ENCODE peak calls at places on chromosome 22, in nine cellular contexts. C, X, Q, V, L, J, W, H and P are unnamed samples.
A peak's percentile ranks its signal among the peaks of the same experiment; 100 is the strongest.

GRCh38 chr22:20233351-20234313 is 34.5 kb downstream of the RTN4R start:
- DNase-seq in V (no peak), L (no peak), X (no peak), C (no peak), Q (no peak), J (no peak), W (no peak), H (no peak), P (no peak)

GRCh38 chr22:48500481-48501230 is 1327.0 kb downstream of the BRD1 start:
- DNase-seq in W (no peak), H (peak; percentile 58), L (no peak), J (peak; percentile 43), V (no peak), Q (peak; percentile 16), C (no peak), X (no peak), P (no peak)

GRCh38 chr22:45090364-45090960 is 73.3 kb upstream of the NUP50 start:
- DNase-seq in J (no peak), V (no peak), L (no peak), Q (no peak), C (no peak), H (no peak), W (no peak), X (peak; percentile 44), P (no peak)

GRCh38 chr22:18109410-18110193 is 1.0 kb upstream of the TUBA8 start:
- DNase-seq in V (no peak), L (no peak), H (no peak), J (no peak), W (no peak), C (no peak), Q (no peak), X (no peak), P (no peak)

GRCh38 chr22:43228330-43228729 is 41.4 kb upstream of the TTLL12 start:
- DNase-seq in H (peak; percentile 14), C (peak; percentile 35), Q (peak; percentile 15), V (no peak), X (peak; percentile 37), L (no peak), J (no peak), W (no peak), P (no peak)

GRCh38 chr22:33477131-33478111 is 419.2 kb upstream of the SYN3 start:
- DNase-seq in W (no peak), Q (no peak), J (no peak), H (no peak), X (no peak), C (no peak), V (no peak), L (no peak), P (no peak)

GRCh38 chr22:36221799-36222751 is 17.3 kb downstream of the APOL2 start:
- DNase-seq in Q (peak; percentile 55), V (peak; percentile 32), L (peak; percentile 73), H (no peak), W (no peak), J (no peak), X (peak; percentile 62), C (peak; percentile 19), P (peak; percentile 55)

GRCh38 chr22:42560781-42561180 is 7.0 kb downstream of the SERHL2 start:
- DNase-seq in L (no peak), Q (peak; percentile 34), J (no peak), X (peak; percentile 38), C (no peak), H (no peak), W (no peak), V (no peak), P (no peak)

GRCh38 chr22:43860831-43861230 is 1.5 kb downstream of the SULT4A1 start:
- DNase-seq in C (no peak), J (peak; percentile 34), L (no peak), X (no peak), H (no peak), Q (no peak), V (no peak), W (no peak), P (no peak)

GRCh38 chr22:42994917-42995562 is 19.9 kb downstream of the PACSIN2 start:
- DNase-seq in W (no peak), C (peak; percentile 71), X (peak; percentile 96), L (peak; percentile 95), J (no peak), H (peak; percentile 52), Q (peak; percentile 95), V (no peak), P (peak; percentile 88)

GRCh38 chr22:49215840-49216239 is 611.8 kb downstream of the BRD1 start:
- DNase-seq in L (no peak), W (no peak), C (no peak), Q (no peak), V (no peak), H (no peak), J (peak; percentile 33), X (no peak), P (no peak)

GRCh38 chr22:42734406-42734805 is 13.7 kb upstream of the A4GALT start:
- DNase-seq in Q (no peak), C (no peak), V (no peak), H (no peak), W (no peak), L (no peak), J (no peak), X (no peak), P (no peak)

DNA sequence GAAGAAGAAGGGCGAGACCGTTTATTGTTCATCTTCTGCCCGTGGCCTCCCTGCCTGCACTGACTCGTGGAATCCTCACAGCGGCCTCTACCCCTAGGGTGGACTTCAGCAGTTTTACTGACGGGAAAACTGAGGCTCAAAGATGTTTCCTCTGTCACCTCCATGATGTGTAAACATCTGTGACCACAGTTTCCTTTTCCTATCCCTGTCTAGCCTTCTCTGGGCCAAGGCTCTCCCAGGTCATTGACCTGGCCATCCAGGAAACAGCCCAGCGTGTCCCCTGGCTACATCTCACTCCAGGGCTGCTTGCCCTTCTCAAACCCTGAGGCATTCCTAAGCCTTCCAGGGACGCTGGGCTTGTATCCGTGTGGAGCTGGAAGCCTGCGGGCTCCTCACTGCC is 49.0 kb upstream of the GCAT start:
- DNase-seq in X (no peak), W (no peak), L (no peak), C (no peak), V (no peak), J (no peak), Q (no peak), H (no peak), P (no peak)
- H3K27ac ChIP-seq in X (no peak overlapping the region), W (no peak overlapping the region), L (no peak overlapping the region), C (peak overlapping the region; percentile 2), V (no peak overlapping the region), J (no peak overlapping the region), Q (no peak overlapping the region), H (no peak overlapping the region), P (no peak overlapping the region)

GRCh38 chr22:29219881-29220670 is 14.4 kb downstream of the EMID1 start:
- DNase-seq in V (no peak), W (no peak), C (no peak), L (no peak), X (no peak), H (no peak), J (no peak), Q (no peak), P (no peak)

GRCh38 chr22:29225422-29226090 is 19.9 kb downstream of the EMID1 start:
- DNase-seq in J (peak; percentile 84), Q (peak; percentile 69), L (no peak), V (no peak), H (peak; percentile 36), W (no peak), X (peak; percentile 23), C (no peak), P (peak; percentile 48)

GRCh38 chr22:29224859-29225410 is 19.2 kb downstream of the EMID1 start:
- DNase-seq in H (no peak), L (no peak), C (no peak), Q (no peak), V (no peak), J (no peak), W (no peak), X (no peak), P (no peak)

GRCh38 chr22:29226246-29226981 is 20.7 kb downstream of the EMID1 start:
- DNase-seq in Q (no peak), C (no peak), H (no peak), W (no peak), X (no peak), J (no peak), L (no peak), V (no peak), P (no peak)

GRCh38 chr22:29224121-29224858 is 18.6 kb downstream of the EMID1 start:
- DNase-seq in W (no peak), C (no peak), Q (no peak), L (no peak), X (no peak), J (no peak), V (no peak), H (no peak), P (no peak)
- H3K27ac ChIP-seq in W (no peak overlapping the region), C (no peak overlapping the region), Q (no peak overlapping the region), L (peak overlapping the region; percentile 43), X (no peak overlapping the region), J (no peak overlapping the region), V (no peak overlapping the region), H (peak overlapping the region; percentile 61), P (no peak overlapping the region)

DNA sequence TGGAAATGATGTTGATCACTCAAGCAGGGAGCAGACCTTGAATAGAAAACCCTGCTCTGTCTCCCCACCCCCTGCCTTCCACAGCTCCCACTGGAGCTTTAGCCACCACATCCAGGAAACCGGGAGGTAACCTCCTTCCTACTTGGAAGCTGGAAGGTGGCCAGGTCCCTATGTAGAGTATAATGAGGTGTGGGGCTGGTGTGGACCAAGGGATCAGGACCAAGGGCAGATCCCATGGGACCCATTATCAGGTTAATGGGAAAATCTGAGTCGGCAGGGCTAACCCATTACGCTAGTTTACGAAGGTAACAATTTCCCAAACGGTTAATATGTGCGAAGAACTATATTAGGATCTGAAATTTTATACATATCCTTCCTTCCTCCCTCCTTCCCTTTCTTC is 321.9 kb downstream of the MIAT start:
- DNase-seq in C (no peak), H (no peak), V (no peak), L (no peak), J (no peak), Q (no peak), W (no peak), X (peak; percentile 5), P (no peak)
- H3K27ac ChIP-seq in C (no peak overlapping the region), H (no peak overlapping the region), V (no peak overlapping the region), L (no peak overlapping the region), J (no peak overlapping the region), Q (no peak overlapping the region), W (no peak overlapping the region), X (no peak overlapping the region), P (no peak overlapping the region)

GRCh38 chr22:37237371-37238268 is 6.4 kb downstream of the RAC2 start:
- DNase-seq in H (no peak), J (no peak), L (no peak), X (peak; percentile 60), V (no peak), C (no peak), W (no peak), Q (peak; percentile 78), P (no peak)

GRCh38 chr22:37241351-37242142 is 2.5 kb downstream of the RAC2 start:
- DNase-seq in X (no peak), W (no peak), L (no peak), J (no peak), Q (no peak), C (no peak), H (no peak), V (no peak), P (no peak)

GRCh38 chr22:37240240-37240940 is 3.7 kb downstream of the RAC2 start:
- DNase-seq in Q (no peak), W (no peak), V (no peak), L (no peak), X (no peak), J (no peak), H (no peak), C (no peak), P (no peak)

GRCh38 chr22:37240941-37241320 is 3.1 kb downstream of the RAC2 start:
- DNase-seq in C (no peak), H (no peak), W (no peak), L (no peak), X (no peak), V (no peak), J (no peak), Q (no peak), P (no peak)

GRCh38 chr22:37239336-37240239 is 4.5 kb downstream of the RAC2 start:
- DNase-seq in X (no peak), C (no peak), H (no peak), L (no peak), W (no peak), V (no peak), Q (no peak), J (no peak), P (no peak)
- H3K27ac ChIP-seq in X (no peak overlapping the region), C (no peak overlapping the region), H (no peak overlapping the region), L (no peak overlapping the region), W (peak overlapping the region; percentile 59), V (peak overlapping the region; percentile 96), Q (no peak overlapping the region), J (no peak overlapping the region), P (no peak overlapping the region)